ENCODE peak calls at places on chromosomes 3 and 15, in ten cellular contexts. M, L, K, X, C, R, E, N, G and Y are unnamed samples.

GRCh38 chr3:141399979-141400971 is 32.0 kb downstream of the ZBTB38 start:
- DNase-seq in N (no peak), L (no peak), R (no peak), K (no peak), G (no peak), C (no peak), M (no peak), E (no peak), X (no peak), Y (no peak)

GRCh38 chr3:79724206-79724605 is 43.6 kb downstream of the ROBO1 start:
- DNase-seq in M (no peak), N (no peak), K (peak; percentile 77), G (no peak), X (no peak), R (no peak), C (no peak), L (no peak), E (no peak), Y (no peak)

GRCh38 chr3:195098741-195099525 is 172.0 kb downstream of the XXYLT1 start:
- DNase-seq in R (peak; percentile 26), C (no peak), M (no peak), X (no peak), K (no peak), L (no peak), E (no peak), N (no peak), G (no peak), Y (no peak)

GRCh38 chr3:23017800-23018199 is 185.3 kb upstream of the UBE2E2 start:
- DNase-seq in N (no peak), X (no peak), M (no peak), R (no peak), C (no peak), G (no peak), K (no peak), E (no peak), L (no peak), Y (no peak)

GRCh38 chr3:116473602-116474001 is 28.3 kb upstream of the LSAMP start:
- DNase-seq in X (no peak), R (no peak), E (no peak), G (no peak), K (no peak), L (no peak), C (no peak), M (no peak), N (no peak), Y (no peak)

GRCh38 chr3:57972421-57973111 is 35.7 kb upstream of the FLNB start:
- DNase-seq in M (no peak), C (peak; percentile 56), R (no peak), X (no peak), K (peak; percentile 59), L (no peak), G (no peak), N (no peak), E (no peak), Y (no peak)

GRCh38 chr3:102715030-102715697 is 280.3 kb downstream of the ZPLD1 start:
- DNase-seq in G (no peak), L (no peak), C (no peak), E (no peak), M (no peak), X (no peak), N (no peak), K (no peak), R (no peak), Y (no peak)

GRCh38 chr3:29384640-29385039 is 103.8 kb downstream of the RBMS3 start:
- DNase-seq in R (no peak), C (no peak), K (peak; percentile 44), M (no peak), E (no peak), N (no peak), G (no peak), L (no peak), X (no peak), Y (no peak)

GRCh38 chr3:177126015-177126773 is 71.1 kb downstream of the TBL1XR1 start:
- DNase-seq in K (no peak), E (no peak), R (no peak), X (no peak), N (no peak), C (no peak), L (no peak), M (no peak), G (no peak), Y (no peak)

GRCh38 chr3:112773864-112774263 is 72.8 kb downstream of the CD200R1L start:
- DNase-seq in L (no peak), E (no peak), K (no peak), X (no peak), M (peak; percentile 30), C (peak; percentile 46), R (no peak), G (no peak), N (no peak), Y (no peak)

DNA sequence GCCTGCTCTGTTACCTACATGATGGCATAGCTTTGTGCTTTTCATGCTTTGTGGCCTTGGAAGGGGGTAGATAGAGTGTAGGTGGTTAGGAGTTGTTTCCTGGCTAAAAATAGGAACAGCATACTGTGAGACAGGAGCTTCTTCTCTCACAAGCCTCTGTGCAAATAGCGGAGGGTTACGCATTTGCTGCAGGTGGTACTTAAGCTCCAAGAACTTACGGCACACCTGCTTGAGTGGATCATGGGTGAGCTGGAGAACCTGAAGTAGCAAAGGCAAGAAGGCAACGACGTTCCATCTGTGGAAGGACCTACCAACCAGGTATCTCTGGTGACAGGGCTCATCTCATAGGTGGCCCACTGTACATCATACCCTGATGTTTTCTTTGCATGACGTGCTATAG is 66.0 kb downstream of the ST6GAL1 start:
- DNase-seq in R (no peak), L (no peak), G (no peak), K (no peak), M (no peak), X (no peak), N (no peak), C (no peak), E (no peak), Y (no peak)
- H3K4me1 ChIP-seq in R (peaks cover 7% of the 10 kb centered on the region), L (peaks cover 10% of the 10 kb centered on the region), G (peaks cover 6% of the 10 kb centered on the region), K (no peaks in the 10 kb centered on the region), M (no peaks in the 10 kb centered on the region), X (peaks cover 6% of the 10 kb centered on the region), N (peaks cover 7% of the 10 kb centered on the region), C (no peaks in the 10 kb centered on the region), E (no peaks in the 10 kb centered on the region), Y (peaks cover under 1% of the 10 kb centered on the region)

GRCh38 chr3:78632925-78633324 is 1134.9 kb downstream of the ROBO1 start:
- DNase-seq in E (no peak), M (no peak), N (no peak), C (no peak), L (no peak), R (no peak), K (no peak), G (no peak), X (no peak), Y (no peak)

GRCh38 chr3:78633626-78634025 is 1134.2 kb downstream of the ROBO1 start:
- DNase-seq in X (no peak), N (no peak), K (no peak), L (no peak), G (no peak), C (no peak), M (no peak), R (no peak), E (no peak), Y (no peak)

GRCh38 chr3:78629544-78629943 is 1138.3 kb downstream of the ROBO1 start:
- DNase-seq in L (no peak), M (no peak), X (no peak), C (no peak), K (no peak), E (no peak), R (no peak), N (no peak), G (no peak), Y (no peak)

DNA sequence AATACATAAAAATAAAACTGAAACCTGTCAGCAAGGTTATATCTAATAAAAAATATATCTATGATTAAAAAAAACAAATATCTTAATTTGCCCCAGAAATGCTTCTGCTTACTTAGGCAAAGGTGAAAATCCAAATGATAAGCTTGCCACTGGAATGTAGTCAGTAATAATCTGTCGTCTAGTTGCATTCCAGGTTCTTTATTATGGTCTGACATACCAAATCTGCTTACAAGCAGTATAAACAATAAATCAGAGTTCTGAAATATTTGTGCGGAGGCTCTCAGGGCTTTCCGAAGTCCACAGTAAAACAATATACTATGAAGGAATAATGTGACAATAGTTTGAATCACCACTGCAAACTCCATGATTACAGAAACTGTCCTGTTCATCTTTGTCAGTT is 1133.5 kb downstream of the ROBO1 start:
- DNase-seq in E (no peak), G (no peak), M (no peak), N (no peak), X (no peak), L (no peak), R (no peak), K (no peak), C (no peak), Y (no peak)
- H3K4me1 ChIP-seq in E (no peaks in the 10 kb centered on the region), G (peaks cover 2% of the 10 kb centered on the region), M (no peaks in the 10 kb centered on the region), N (no peaks in the 10 kb centered on the region), X (no peaks in the 10 kb centered on the region), L (no peaks in the 10 kb centered on the region), R (no peaks in the 10 kb centered on the region), K (no peaks in the 10 kb centered on the region), C (no peaks in the 10 kb centered on the region), Y (peaks cover 5% of the 10 kb centered on the region)

DNA sequence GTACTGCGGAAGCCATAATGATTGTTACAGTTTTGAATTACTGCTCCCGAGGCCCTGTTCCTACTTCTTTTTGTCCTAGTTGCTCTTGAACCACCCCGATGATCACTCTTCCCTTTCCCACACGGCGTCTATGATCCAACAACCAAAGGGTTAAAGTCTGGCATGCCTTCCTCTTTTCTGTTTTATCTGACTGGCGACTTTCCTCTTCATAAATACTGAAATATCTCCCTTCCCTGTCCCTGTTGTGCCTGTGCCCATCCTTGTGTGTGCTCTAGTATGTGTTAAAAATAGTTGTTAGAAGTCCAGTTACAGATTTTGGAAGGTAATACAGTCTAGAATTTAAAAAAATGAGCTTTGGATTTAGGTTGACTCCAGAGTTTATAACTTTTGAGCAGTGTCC is 83.6 kb downstream of the AKAP13 start:
- DNase-seq in L (no peak), R (no peak), K (no peak), X (no peak), C (no peak), G (no peak), N (no peak), E (no peak), M (no peak), Y (no peak)
- H3K4me1 ChIP-seq in L (peaks cover 6% of the 10 kb centered on the region), R (peaks cover 5% of the 10 kb centered on the region), K (peaks cover 8% of the 10 kb centered on the region), X (peaks cover 7% of the 10 kb centered on the region), C (no peaks in the 10 kb centered on the region), G (peaks cover 7% of the 10 kb centered on the region), N (peaks cover 9% of the 10 kb centered on the region), E (no peaks in the 10 kb centered on the region), M (peaks cover 23% of the 10 kb centered on the region), Y (no peaks in the 10 kb centered on the region)

DNA sequence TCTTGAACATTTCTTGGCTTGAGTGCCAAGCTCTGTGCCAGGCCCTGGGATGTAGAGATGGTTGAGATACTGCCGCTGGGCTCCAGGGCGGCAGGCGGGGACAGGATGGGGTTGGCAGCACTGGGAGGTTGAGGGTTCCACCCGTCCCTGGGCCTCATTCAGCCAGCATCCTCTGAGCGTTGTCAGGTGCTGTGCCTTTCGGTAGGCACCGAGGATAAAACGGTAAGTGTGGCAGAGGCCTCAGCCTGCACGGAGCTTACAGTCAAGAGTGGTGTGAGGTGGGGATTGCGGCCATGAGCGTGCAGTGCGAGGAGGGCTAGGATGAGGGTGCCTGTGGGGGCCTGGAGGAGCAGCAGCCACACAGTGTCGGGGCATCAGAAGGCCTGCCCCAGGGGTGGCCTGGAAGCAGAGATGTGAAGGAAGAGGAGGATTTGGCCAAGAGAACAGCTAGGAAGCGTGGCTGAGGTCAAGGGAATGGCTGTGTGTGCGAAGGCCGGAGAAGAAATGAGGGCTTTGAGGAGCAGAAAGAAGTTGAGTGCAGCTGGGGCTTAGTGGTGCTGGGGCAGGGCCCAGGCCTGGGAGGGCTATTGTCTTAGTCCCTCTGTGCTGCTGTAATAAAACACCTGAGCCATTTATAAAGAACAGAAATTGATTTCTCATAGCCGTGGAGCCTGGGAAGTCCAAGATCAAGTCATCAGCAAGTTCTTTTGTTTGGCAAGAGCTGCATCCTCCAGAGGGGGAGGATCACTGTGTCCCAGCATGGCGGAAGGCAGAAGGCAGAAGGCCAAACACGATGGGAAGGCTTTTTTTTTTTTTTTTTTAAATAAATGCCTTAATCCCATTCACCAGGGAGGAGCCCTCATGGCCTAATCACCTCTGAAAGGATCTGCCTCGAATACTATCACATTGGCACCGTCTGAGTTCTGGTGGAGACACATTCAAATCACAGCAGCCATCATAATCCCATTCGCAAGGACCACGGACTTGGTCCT is 22.7 kb downstream of the CORO2B start:
- DNase-seq in R (no peak), M (no peak), N (no peak), X (no peak), C (no peak), K (no peak), G (no peak), L (no peak), E (no peak), Y (no peak)
- H3K4me1 ChIP-seq in R (no peaks in the 10 kb centered on the region), M (no peaks in the 10 kb centered on the region), N (peaks cover 32% of the 10 kb centered on the region), X (peaks cover 17% of the 10 kb centered on the region), C (peaks cover 11% of the 10 kb centered on the region), K (peaks cover 6% of the 10 kb centered on the region), G (peaks cover 30% of the 10 kb centered on the region), L (no peaks in the 10 kb centered on the region), E (peaks cover 38% of the 10 kb centered on the region), Y (no peaks in the 10 kb centered on the region)